ENCODE peak calls at places on chromosomes 7 and 10, in seven cellular contexts. B is SW 1271; R is HuH-7.5; A is fibroblast of mammary gland; H is activated CD4-positive, alpha-beta T cell treated with anti-CD3 and anti-CD28 coated beads for 36 hours; X is cardiac fibroblast; P is glutamatergic neuron. I is an unnamed sample.

GRCh38 chr10:124025638-124026336 is 67.6 kb downstream of the CHST15 start:
- DNase-seq in H (no peak), P (no peak), A (peak; percentile 28), B (no peak), X (peak; percentile 56), R (peak; percentile 40), I (peak; percentile 67)

GRCh38 chr10:59876695-59877094 is 29.7 kb downstream of the CCDC6 start:
- DNase-seq in R (no peak), H (no peak), P (no peak), A (peak; percentile 39), X (no peak), B (no peak), I (no peak)

GRCh38 chr7:139035588-139036353 is at the start of gene ZC3HAV1L:
- DNase-seq in X (peak; percentile 76), B (peak; percentile 73), R (peak; percentile 82), A (peak; percentile 54), H (peak; percentile 83), P (peak; percentile 76), I (peak; percentile 83)

GRCh38 chr10:106571216-106571954 is 593.1 kb downstream of the SORCS1 start:
- DNase-seq in R (no peak), X (peak; percentile 75), B (no peak), P (no peak), A (peak; percentile 73), H (no peak), I (no peak)

GRCh38 chr7:43130347-43130746 is 17.9 kb downstream of the HECW1 start:
- DNase-seq in P (no peak), X (no peak), A (no peak), B (no peak), H (no peak), R (no peak), I (no peak)

GRCh38 chr7:110898516-110898915 is 192.4 kb upstream of the LRRN3 start:
- DNase-seq in P (no peak), X (no peak), A (no peak), H (no peak), R (no peak), B (no peak), I (no peak)

GRCh38 chr10:23157691-23158369 is 34.3 kb upstream of the PTF1A start:
- DNase-seq in P (no peak), A (peak; percentile 57), R (peak; percentile 32), B (peak; percentile 17), H (no peak), X (peak; percentile 52), I (peak; percentile 60)

GRCh38 chr10:18340496-18341051 is 200.3 kb downstream of the CACNB2 start:
- DNase-seq in H (no peak), A (peak; percentile 15), B (no peak), X (peak; percentile 38), R (no peak), P (no peak), I (no peak)

GRCh38 chr7:132092106-132092505 is 484.2 kb downstream of the PLXNA4 start:
- DNase-seq in X (no peak), R (no peak), B (no peak), A (no peak), P (no peak), H (no peak), I (peak; percentile 37)

GRCh38 chr10:35027567-35027966 is 62.6 kb downstream of the CUL2 start:
- DNase-seq in H (no peak), B (peak; percentile 60), P (no peak), X (peak; percentile 59), A (peak; percentile 41), R (no peak), I (no peak)

GRCh38 chr10:118963963-118964362 is 65.6 kb upstream of the NANOS1 start:
- DNase-seq in P (no peak), R (no peak), X (no peak), A (no peak), B (no peak), H (no peak), I (peak; percentile 32)

GRCh38 chr10:33136271-33136670 is 178.2 kb upstream of the ITGB1 start:
- DNase-seq in H (peak; percentile 44), P (no peak), X (peak; percentile 51), R (no peak), B (no peak), A (peak; percentile 79), I (no peak)

GRCh38 chr7:131105803-131106680 is 221.6 kb upstream of the MKLN1 start:
- DNase-seq in R (peak; percentile 89), H (peak; percentile 89), A (peak; percentile 83), P (peak; percentile 73), X (peak; percentile 88), B (peak; percentile 77), I (peak; percentile 89)

GRCh38 chr10:17335065-17335464 is 107.0 kb downstream of the VIM start:
- DNase-seq in B (no peak), H (no peak), P (no peak), R (no peak), X (peak; percentile 56), A (peak; percentile 91), I (no peak)

GRCh38 chr10:47147186-47147585 is 152.8 kb upstream of the GDF10 start:
- DNase-seq in A (no peak), X (no peak), H (no peak), B (no peak), P (no peak), R (no peak), I (no peak)

GRCh38 chr7:111483078-111483477 is 79.2 kb downstream of the IMMP2L start:
- DNase-seq in B (no peak), X (no peak), R (no peak), H (no peak), A (no peak), P (no peak), I (no peak)

I was measured in endodermal cell.